ENCODE peak calls at places on chromosomes 12 and 14, in ten cellular contexts. H is A549, F is epithelial cell of esophagus, D is pancreas, E is colonic mucosa, J is bronchial epithelial cell, T is left lung, G is heart left ventricle, Y is ovary, P is Caco-2. M is an unnamed sample.

GRCh38 chr12:19194963-19195362 is 65.4 kb downstream of the PLEKHA5 start:
- DNase-seq in D (no peak), F (no peak), T (no peak), Y (no peak), E (no peak), H (no peak), J (no peak), P (no peak), G (no peak), M (no peak)

GRCh38 chr14:54299393-54300363 is 97.1 kb upstream of the CDKN3 start:
- DNase-seq in Y (no peak), H (no peak), F (no peak), J (no peak), P (no peak), D (no peak), T (no peak), E (no peak), G (no peak), M (no peak)

GRCh38 chr14:66360526-66360925 is 125.6 kb upstream of the CCDC196 start:
- DNase-seq in D (no peak), P (no peak), F (no peak), E (no peak), T (no peak), G (no peak), J (no peak), Y (no peak), H (no peak), M (no peak)

GRCh38 chr14:98580131-98580678 is 691.8 kb downstream of the BCL11B start:
- DNase-seq in P (no peak), H (no peak), T (no peak), Y (no peak), F (peak; percentile 66), E (no peak), D (no peak), G (no peak), J (peak; percentile 37), M (no peak)

GRCh38 chr12:118500302-118500701 is 123.9 kb downstream of the SUDS3 start:
- DNase-seq in P (no peak), H (no peak), D (no peak), Y (no peak), J (no peak), F (no peak), E (no peak), T (no peak), G (peak; percentile 53), M (no peak)

GRCh38 chr14:60622210-60622919 is 26.9 kb downstream of the SIX1 start:
- DNase-seq in D (no peak), G (no peak), H (no peak), F (no peak), T (no peak), E (no peak), J (no peak), Y (no peak), P (no peak), M (no peak)

GRCh38 chr14:84927096-84927910 is 602.6 kb upstream of the FLRT2 start:
- DNase-seq in G (no peak), F (peak; percentile 12), T (no peak), P (no peak), D (no peak), Y (no peak), J (peak; percentile 20), H (no peak), E (no peak), M (no peak)

GRCh38 chr14:104735830-104736642 is 12.0 kb downstream of the ADSS1 start:
- DNase-seq in Y (no peak), G (peak; percentile 96), H (no peak), D (no peak), T (no peak), P (no peak), E (peak; percentile 42), F (peak; percentile 65), J (peak; percentile 67), M (no peak)

GRCh38 chr12:3263939-3264699 is 186.9 kb downstream of the TSPAN9 start:
- DNase-seq in P (no peak), H (no peak), E (no peak), J (no peak), G (peak; percentile 67), F (no peak), D (no peak), T (peak; percentile 44), Y (no peak), M (no peak)

GRCh38 chr12:95443458-95443857 is 30.5 kb upstream of the METAP2 start:
- DNase-seq in T (no peak), Y (no peak), F (no peak), E (no peak), H (no peak), P (no peak), G (no peak), J (no peak), D (no peak), M (no peak)

GRCh38 chr12:107718606-107719005 is 33.0 kb downstream of the PWP1 start:
- DNase-seq in G (no peak), Y (no peak), E (no peak), J (no peak), P (no peak), F (no peak), H (no peak), T (no peak), D (no peak), M (no peak)

GRCh38 chr12:104457746-104458644 is 1.2 kb downstream of the CHST11 start:
- DNase-seq in F (peak; percentile 42), H (peak; percentile 27), J (peak; percentile 12), D (peak; percentile 46), P (peak; percentile 35), G (no peak), Y (peak; percentile 25), T (peak; percentile 90), E (peak; percentile 24), M (no peak)

GRCh38 chr14:100860556-100861187 is 34.8 kb downstream of the MEG3 start:
- DNase-seq in E (no peak), G (peak; percentile 20), F (no peak), P (no peak), J (no peak), T (peak; percentile 39), Y (no peak), D (no peak), H (no peak), M (no peak)
- TF ChIP-seq CTCF in E (no peak), G (no peak), F (no peak), P (no peak), J (no peak), T (no peak), Y (no peak), D (no peak), H (no peak), M (no peak)

GRCh38 chr12:98420403-98420800 is 95.0 kb upstream of the TMPO start:
- DNase-seq in D (no peak), G (no peak), P (no peak), J (no peak), F (no peak), H (no peak), T (no peak), Y (no peak), E (no peak), M (no peak)

GRCh38 chr12:98418357-98419075 is 96.9 kb upstream of the TMPO start:
- DNase-seq in Y (peak; percentile 89), D (peak; percentile 53), G (peak; percentile 90), H (peak; percentile 86), P (peak; percentile 84), T (peak; percentile 89), F (peak; percentile 96), E (peak; percentile 93), J (peak; percentile 90), M (peak; percentile 81)

GRCh38 chr12:98421336-98421735 is 94.1 kb upstream of the TMPO start:
- DNase-seq in P (no peak), J (no peak), E (no peak), D (no peak), H (no peak), G (no peak), T (no peak), F (no peak), Y (no peak), M (no peak)

GRCh38 chr12:98419101-98419794 is 96.1 kb upstream of the TMPO start:
- DNase-seq in H (no peak), G (no peak), T (no peak), Y (no peak), J (no peak), E (no peak), P (no peak), F (no peak), D (no peak), M (no peak)

DNA sequence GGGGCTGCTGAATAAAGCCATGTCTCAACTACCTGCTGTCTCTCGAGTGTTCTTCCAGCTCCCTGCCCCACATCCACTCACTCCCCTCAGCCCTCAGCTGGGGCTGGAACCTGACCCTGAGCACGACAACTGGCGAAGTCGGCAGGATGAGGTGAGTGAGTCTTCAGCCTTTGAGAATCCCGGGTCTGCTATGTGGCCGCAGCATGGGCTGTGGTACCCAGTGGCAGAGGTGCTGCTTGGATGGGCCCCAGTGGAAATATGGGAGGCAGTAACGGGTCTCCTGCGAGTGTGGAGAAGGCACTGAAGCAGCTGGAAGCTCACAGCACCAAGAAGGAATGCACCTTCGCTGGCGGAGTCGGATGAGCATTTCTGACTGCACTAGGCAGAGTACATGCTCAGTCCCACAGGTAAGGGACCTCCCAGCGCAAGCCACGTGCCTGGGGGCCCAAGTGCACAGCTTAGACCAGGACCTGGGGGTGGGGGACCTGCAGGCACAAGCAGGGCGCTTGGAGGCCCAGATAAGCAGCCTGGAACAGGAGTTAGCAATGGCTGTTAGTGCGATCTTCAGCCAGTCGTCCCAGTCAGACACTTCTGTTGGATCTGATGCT is 95.5 kb upstream of the TMPO start:
- DNase-seq in H (no peak), E (no peak), J (no peak), Y (no peak), D (no peak), G (no peak), T (no peak), F (no peak), P (no peak), M (no peak)
- H3K4me3 ChIP-seq in H (no peak overlapping the region), E (no peak overlapping the region), J (no peak overlapping the region), Y (no peak overlapping the region), D (no peak overlapping the region), G (no peak overlapping the region), T (no peak overlapping the region), F (no peak overlapping the region), P (no peak overlapping the region), M (no peak overlapping the region)

GRCh38 chr14:93984987-93985410 is 8.6 kb upstream of the ASB2 start:
- DNase-seq in F (peak; percentile 27), G (no peak), Y (no peak), P (peak; percentile 67), D (peak; percentile 59), J (peak; percentile 14), H (peak; percentile 56), T (no peak), E (peak; percentile 33), M (no peak)
- TF ChIP-seq CTCF in F (peak; percentile 24), G (peak; percentile 28), Y (no peak), P (peak; percentile 47), D (no peak), J (peak; percentile 44), H (peak; percentile 24), T (peak; percentile 12), E (peak; percentile 11), M (peak; percentile 55)

DNA sequence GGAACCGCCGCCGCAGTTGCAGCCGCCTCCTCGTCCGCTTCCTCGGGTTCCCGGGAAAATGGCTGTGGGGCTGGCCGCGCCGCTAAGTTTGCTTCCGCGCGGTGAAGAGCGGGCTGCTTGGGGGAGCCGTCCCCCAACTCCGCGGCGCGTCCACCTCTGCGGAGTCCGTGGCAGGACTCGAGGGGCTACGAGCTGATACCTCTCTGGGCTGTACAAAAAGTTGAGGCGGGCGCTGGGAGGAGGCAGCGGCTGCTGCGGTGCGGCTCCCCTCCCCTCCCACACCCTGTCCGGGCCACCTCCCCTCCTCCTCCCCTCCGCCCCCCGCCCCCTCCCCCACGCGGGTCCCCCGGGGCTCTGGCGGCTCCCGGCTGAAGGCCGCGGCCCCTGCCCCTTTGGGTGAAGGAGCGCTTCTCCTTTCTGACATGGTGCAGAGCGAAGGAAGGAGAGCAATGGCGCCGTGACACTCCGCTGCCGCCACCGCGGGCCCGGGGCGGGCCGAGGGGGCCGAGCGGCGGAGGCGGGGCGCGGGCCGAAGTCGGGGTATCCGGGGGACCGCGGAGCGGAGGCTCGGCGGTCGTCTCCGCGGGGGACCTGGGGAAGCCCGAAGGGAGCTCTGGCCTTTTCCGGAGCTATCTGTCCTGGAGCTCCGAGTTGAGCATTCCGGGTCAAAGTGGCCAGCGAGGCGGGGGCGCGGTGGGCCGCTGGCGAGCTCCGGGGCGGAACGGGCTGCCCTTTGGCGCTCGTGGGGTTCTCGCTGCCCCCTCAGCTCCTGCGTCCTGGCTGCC is 717 bp downstream of the ARID4A start:
- DNase-seq in T (peak; percentile 88), H (no peak), D (peak; percentile 30), G (peak; percentile 33), Y (peak; percentile 32), E (peak; percentile 60), P (no peak), J (no peak), F (peak; percentile 23), M (no peak)
- H3K4me3 ChIP-seq in T (peak overlapping the region; percentile 95), H (peak overlapping the region; percentile 98), D (peak overlapping the region; percentile 96), G (peak overlapping the region; percentile 98), Y (peak overlapping the region; percentile 97), E (peak overlapping the region; percentile 100), P (peak overlapping the region; percentile 85), J (peak overlapping the region; percentile 87), F (peak overlapping the region; percentile 84), M (peak overlapping the region; percentile 86)

M was measured in epithelial cell of proximal tubule.